ENCODE peak calls at places on chromosomes 13 and 19, in five cellular contexts. X is small intestine; W is CD4-positive, alpha-beta memory T cell; V is left ventricle myocardium inferior; Y is Peyer's patch. F is an unnamed sample.

GRCh38 chr13:30618186-30618937 is 642 bp downstream of the USPL1 start:
- DNase-seq in X (peak; percentile 23), W (no peak), V (no peak), Y (no peak), F (no peak)

GRCh38 chr13:97367427-97367826 is 66.5 kb upstream of the RAP2A start:
- DNase-seq in X (no peak), W (no peak), V (no peak), Y (no peak), F (no peak)

GRCh38 chr13:26456578-26457119 is 100.8 kb upstream of the WASF3 start:
- DNase-seq in X (no peak), W (no peak), V (no peak), Y (no peak), F (no peak)

GRCh38 chr13:44873486-44873885 is 115.8 kb downstream of the NUFIP1 start:
- DNase-seq in X (no peak), W (no peak), V (no peak), Y (no peak), F (no peak)

GRCh38 chr19:6753178-6754031 is 13.8 kb downstream of the SH2D3A start:
- DNase-seq in X (peak; percentile 95), W (peak; percentile 72), V (peak; percentile 78), Y (peak; percentile 93), F (peak; percentile 94)

GRCh38 chr19:58054792-58055482 is 4.1 kb upstream of the ZNF135 start:
- DNase-seq in X (no peak), W (no peak), V (peak; percentile 51), Y (no peak), F (no peak)

GRCh38 chr13:110799246-110800236 is 86.0 kb downstream of the ING1 start:
- DNase-seq in X (no peak), W (no peak), V (no peak), Y (no peak), F (no peak)

GRCh38 chr13:110354209-110354627 is 47.1 kb downstream of the COL4A2 start:
- DNase-seq in X (no peak), W (no peak), V (no peak), Y (no peak), F (no peak)

GRCh38 chr19:32830231-32831014 is 39.1 kb downstream of the SLC7A9 start:
- DNase-seq in X (no peak), W (no peak), V (no peak), Y (no peak), F (no peak)

GRCh38 chr19:38441660-38442348 is 8.3 kb downstream of the RYR1 start:
- DNase-seq in X (no peak), W (no peak), V (no peak), Y (no peak), F (no peak)

GRCh38 chr19:1162404-1163282 is 11.4 kb downstream of the SBNO2 start:
- DNase-seq in X (no peak), W (no peak), V (no peak), Y (no peak), F (no peak)

GRCh38 chr19:6963937-6964336 is 57.3 kb downstream of the MBD3L2B start:
- DNase-seq in X (no peak), W (peak; percentile 34), V (no peak), Y (no peak), F (no peak)

GRCh38 chr13:50152655-50153309 is 137.5 kb downstream of the KCNRG start:
- DNase-seq in X (peak; percentile 37), W (no peak), V (no peak), Y (no peak), F (no peak)

GRCh38 chr13:41696163-41697003 is 239.0 kb downstream of the RGCC start:
- DNase-seq in X (no peak), W (no peak), V (no peak), Y (no peak), F (no peak)

GRCh38 chr13:43874512-43875092 is 4.9 kb downstream of the CCDC122 start:
- DNase-seq in X (peak; percentile 18), W (peak; percentile 38), V (no peak), Y (no peak), F (no peak)

GRCh38 chr19:45601524-45602522 is at the start of gene GPR4:
- DNase-seq in X (no peak), W (no peak), V (peak; percentile 37), Y (no peak), F (no peak)

GRCh38 chr19:40279761-40280607 is 5.2 kb downstream of the AKT2 start:
- DNase-seq in X (no peak), W (no peak), V (no peak), Y (no peak), F (no peak)

GRCh38 chr13:85738696-85739320 is 60.4 kb downstream of the SLITRK6 start:
- DNase-seq in X (no peak), W (no peak), V (no peak), Y (no peak), F (no peak)

GRCh38 chr19:36573948-36574726 is 1.0 kb upstream of the ZNF529 start:
- DNase-seq in X (peak; percentile 5), W (no peak), V (no peak), Y (no peak), F (no peak)

GRCh38 chr13:87677334-87678234 is 6.4 kb downstream of the SLITRK5 start:
- DNase-seq in X (no peak), W (no peak), V (no peak), Y (peak; percentile 44), F (no peak)

GRCh38 chr19:27765397-27765796 is 1447.6 kb downstream of the UQCRFS1 start:
- DNase-seq in X (no peak), W (no peak), V (no peak), Y (no peak), F (no peak)

GRCh38 chr13:107960301-107960700 is 255.0 kb downstream of the LIG4 start:
- DNase-seq in X (no peak), W (no peak), V (no peak), Y (no peak), F (no peak)

GRCh38 chr13:44768233-44768632 is 192.1 kb upstream of the TSC22D1 start:
- DNase-seq in X (no peak), W (peak; percentile 18), V (no peak), Y (no peak), F (no peak)

GRCh38 chr19:28422791-28423650 is 789.9 kb downstream of the UQCRFS1 start:
- DNase-seq in X (no peak), W (no peak), V (no peak), Y (no peak), F (no peak)

GRCh38 chr19:4916292-4917082 is 7.2 kb downstream of the UHRF1 start:
- DNase-seq in X (no peak), W (peak; percentile 44), V (no peak), Y (no peak), F (no peak)
- H3K36me3 ChIP-seq in X (no peaks in the 10 kb centered on the region), W (no peaks in the 10 kb centered on the region), V (no peaks in the 10 kb centered on the region), Y (no peaks in the 10 kb centered on the region), F (no peaks in the 10 kb centered on the region)

GRCh38 chr19:53978975-53979801 is 12.2 kb upstream of the CACNG6 start:
- DNase-seq in X (no peak), W (no peak), V (no peak), Y (no peak), F (no peak)
- H3K27ac ChIP-seq in X (no peak overlapping the region), W (no peak overlapping the region), V (no peak overlapping the region), Y (no peak overlapping the region), F (no peak overlapping the region)

GRCh38 chr19:3459322-3459881 is 20.9 kb downstream of the SMIM24 start:
- DNase-seq in X (no peak), W (no peak), V (peak; percentile 91), Y (no peak), F (peak; percentile 65)
- H3K36me3 ChIP-seq in X (no peaks in the 10 kb centered on the region), W (peaks cover 4% of the 10 kb centered on the region), V (peaks cover 61% of the 10 kb centered on the region), Y (no peaks in the 10 kb centered on the region), F (no peaks in the 10 kb centered on the region)

GRCh38 chr19:10105241-10106099 is 692 bp upstream of the PPAN start:
- DNase-seq in X (no peak), W (peak; percentile 25), V (no peak), Y (no peak), F (peak; percentile 20)
- H3K27ac ChIP-seq in X (peak overlapping the region; percentile 71), W (peak overlapping the region; percentile 89), V (peak overlapping the region; percentile 89), Y (peak overlapping the region; percentile 91), F (peak overlapping the region; percentile 55)

DNA sequence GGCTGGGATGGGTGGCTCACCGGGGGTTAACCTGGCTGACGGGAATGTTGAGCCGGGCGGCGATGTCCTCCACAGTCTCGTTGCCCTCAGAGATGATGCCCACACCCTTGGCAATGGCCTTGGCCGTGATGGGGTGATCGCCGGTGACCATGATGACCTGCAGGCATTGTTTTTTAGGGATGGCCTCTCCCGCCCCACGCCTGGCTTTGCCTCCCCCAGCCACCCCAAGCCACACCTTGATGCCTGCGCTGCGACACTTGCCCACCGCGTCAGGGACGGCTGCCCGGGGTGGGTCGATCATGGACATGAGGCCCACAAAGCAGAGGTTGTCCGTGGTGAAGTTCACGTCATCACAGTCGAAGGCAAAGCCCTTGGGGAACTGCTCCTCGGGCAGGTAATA is 16.1 kb downstream of the ATP1A3 start:
- DNase-seq in X (no peak), W (no peak), V (no peak), Y (no peak), F (no peak)
- H3K36me3 ChIP-seq in X (no peaks in the 10 kb centered on the region), W (no peaks in the 10 kb centered on the region), V (peaks cover 58% of the 10 kb centered on the region), Y (no peaks in the 10 kb centered on the region), F (no peaks in the 10 kb centered on the region)

GRCh38 chr13:32940601-32941000 is 75.6 kb upstream of the KL start:
- DNase-seq in X (no peak), W (no peak), V (peak; percentile 27), Y (no peak), F (no peak)

GRCh38 chr13:32938907-32939306 is 77.3 kb upstream of the KL start:
- DNase-seq in X (no peak), W (no peak), V (no peak), Y (no peak), F (no peak)

GRCh38 chr13:32946558-32946957 is 69.7 kb upstream of the KL start:
- DNase-seq in X (no peak), W (no peak), V (no peak), Y (no peak), F (no peak)

GRCh38 chr13:32941368-32941767 is 74.9 kb upstream of the KL start:
- DNase-seq in X (no peak), W (no peak), V (no peak), Y (no peak), F (no peak)
- H3K27ac ChIP-seq in X (no peak overlapping the region), W (no peak overlapping the region), V (no peak overlapping the region), Y (no peak overlapping the region), F (no peak overlapping the region)

GRCh38 chr19:17170538-17171297 is 44.4 kb upstream of the USE1 start:
- DNase-seq in X (no peak), W (no peak), V (no peak), Y (no peak), F (no peak)
- H3K36me3 ChIP-seq in X (peaks cover 24% of the 10 kb centered on the region), W (peaks cover 39% of the 10 kb centered on the region), V (peaks cover 90% of the 10 kb centered on the region), Y (no peaks in the 10 kb centered on the region), F (peaks cover 9% of the 10 kb centered on the region)

GRCh38 chr19:49417090-49417489 is 6.2 kb downstream of the PTH2 start:
- DNase-seq in X (no peak), W (no peak), V (no peak), Y (no peak), F (no peak)
- H3K27ac ChIP-seq in X (no peak overlapping the region), W (no peak overlapping the region), V (no peak overlapping the region), Y (no peak overlapping the region), F (no peak overlapping the region)

GRCh38 chr13:114022876-114023275 is 49.0 kb upstream of the C13orf46 start:
- DNase-seq in X (no peak), W (no peak), V (no peak), Y (no peak), F (no peak)
- H3K36me3 ChIP-seq in X (no peaks in the 10 kb centered on the region), W (peaks cover 92% of the 10 kb centered on the region), V (peaks cover 44% of the 10 kb centered on the region), Y (no peaks in the 10 kb centered on the region), F (no peaks in the 10 kb centered on the region)

F was measured in colonic mucosa.